ENCODE peak calls at places on chromosomes 5 and 9, in eight cellular contexts. S is GM23248; U is colonic mucosa; I is mesendoderm; H is CD4-positive, CD25-positive, alpha-beta regulatory T cell; Z is adrenal gland; Q is dorsolateral prefrontal cortex; D is psoas muscle. L is an unnamed sample.

GRCh38 chr5:1007221-1007680 is 1.4 kb upstream of the NKD2 start:
- DNase-seq in Z (peak), Q (peak), H (no peak), I (no peak), U (peak), S (no peak), D (no peak), L (no peak)

GRCh38 chr9:16303506-16303905 is 567.0 kb downstream of the BNC2 start:
- DNase-seq in Q (no peak), H (no peak), I (no peak), S (no peak), D (no peak), Z (no peak), U (no peak), L (no peak)

GRCh38 chr5:133366966-133367365 is 245.4 kb downstream of the FSTL4 start:
- DNase-seq in U (no peak), S (no peak), H (no peak), Q (no peak), Z (no peak), I (no peak), D (no peak), L (no peak)

GRCh38 chr5:123717139-123717538 is 205.2 kb downstream of the CSNK1G3 start:
- DNase-seq in S (peak), U (no peak), H (no peak), Z (no peak), D (no peak), Q (no peak), I (no peak), L (peak)

GRCh38 chr5:58191451-58191850 is 268.4 kb downstream of the PLK2 start:
- DNase-seq in U (no peak), Q (no peak), Z (no peak), I (no peak), S (no peak), H (no peak), D (no peak), L (no peak)

GRCh38 chr9:111966851-111967250 is 70.2 kb downstream of the UGCG start:
- DNase-seq in Z (peak), I (no peak), H (no peak), U (no peak), S (peak), Q (no peak), D (peak), L (peak)

GRCh38 chr9:23117621-23118020 is 671.0 kb downstream of the DMRTA1 start:
- DNase-seq in Q (no peak), S (peak), D (no peak), I (peak), U (no peak), H (no peak), Z (no peak), L (no peak)

GRCh38 chr5:169003721-169004481 is 297.0 kb downstream of the SLIT3 start:
- DNase-seq in Q (no peak), Z (peak), U (no peak), I (peak), S (peak), D (no peak), H (no peak), L (no peak)

GRCh38 chr9:105191508-105192118 is 52.8 kb upstream of the SLC44A1 start:
- DNase-seq in I (no peak), Q (no peak), Z (peak), U (no peak), D (no peak), S (peak), H (no peak), L (peak)

GRCh38 chr5:124659798-124660197 is 86.6 kb downstream of the ZNF608 start:
- DNase-seq in U (no peak), Q (no peak), I (no peak), Z (no peak), S (no peak), D (no peak), H (no peak), L (no peak)

GRCh38 chr9:79774356-79774755 is 202.6 kb downstream of the TLE4 start:
- DNase-seq in Q (no peak), Z (no peak), I (no peak), S (no peak), H (no peak), D (no peak), U (no peak), L (no peak)

GRCh38 chr5:160311491-160312138 is 749 bp downstream of the CCNJL start:
- DNase-seq in S (no peak), Q (no peak), H (no peak), D (peak), U (no peak), I (peak), Z (peak), L (no peak)

GRCh38 chr5:61217251-61217650 is 55.0 kb upstream of the SMIM15 start:
- DNase-seq in S (no peak), U (no peak), Z (no peak), H (no peak), I (no peak), D (no peak), Q (no peak), L (no peak)

GRCh38 chr5:150540615-150541396 is 32.9 kb downstream of the NDST1 start:
- DNase-seq in Q (no peak), D (no peak), I (no peak), U (no peak), S (peak), H (no peak), Z (peak), L (peak)

GRCh38 chr9:121326130-121326838 is 43.8 kb downstream of the STOM start:
- DNase-seq in Z (peak), H (no peak), S (peak), I (peak), Q (no peak), D (peak), U (peak), L (peak)

GRCh38 chr9:129183495-129184308 is 5.6 kb upstream of the IER5L start:
- DNase-seq in Q (no peak), U (peak), Z (no peak), I (no peak), H (no peak), D (no peak), S (peak), L (no peak)

GRCh38 chr9:95336281-95336680 is 18.8 kb upstream of the FANCC start:
- DNase-seq in D (no peak), Z (peak), Q (no peak), U (no peak), I (peak), H (no peak), S (peak), L (no peak)

GRCh38 chr5:122089614-122090013 is 11.6 kb upstream of the LOX start:
- DNase-seq in S (peak), D (no peak), Z (no peak), Q (no peak), U (no peak), H (no peak), I (no peak), L (peak)

GRCh38 chr5:131825404-131826013 is 28.7 kb upstream of the FNIP1 start:
- DNase-seq in Q (no peak), D (no peak), S (no peak), Z (no peak), H (no peak), U (no peak), I (peak), L (peak)

GRCh38 chr9:127059648-127060365 is 62.6 kb downstream of the ANGPTL2 start:
- DNase-seq in Z (no peak), I (no peak), H (no peak), U (no peak), S (no peak), D (no peak), Q (no peak), L (no peak)

GRCh38 chr9:124835026-124835501 is 18.2 kb upstream of the WDR38 start:
- DNase-seq in D (peak), H (no peak), I (no peak), Z (peak), S (peak), Q (no peak), U (peak), L (peak)

GRCh38 chr9:84264307-84264706 is 76.3 kb downstream of the SLC28A3 start:
- DNase-seq in Q (no peak), D (no peak), S (no peak), H (no peak), I (no peak), U (no peak), Z (no peak), L (no peak)

GRCh38 chr5:136329791-136330190 is 35.6 kb downstream of the TRPC7 start:
- DNase-seq in U (no peak), H (no peak), Z (no peak), Q (no peak), D (no peak), I (no peak), S (no peak), L (no peak)

DNA sequence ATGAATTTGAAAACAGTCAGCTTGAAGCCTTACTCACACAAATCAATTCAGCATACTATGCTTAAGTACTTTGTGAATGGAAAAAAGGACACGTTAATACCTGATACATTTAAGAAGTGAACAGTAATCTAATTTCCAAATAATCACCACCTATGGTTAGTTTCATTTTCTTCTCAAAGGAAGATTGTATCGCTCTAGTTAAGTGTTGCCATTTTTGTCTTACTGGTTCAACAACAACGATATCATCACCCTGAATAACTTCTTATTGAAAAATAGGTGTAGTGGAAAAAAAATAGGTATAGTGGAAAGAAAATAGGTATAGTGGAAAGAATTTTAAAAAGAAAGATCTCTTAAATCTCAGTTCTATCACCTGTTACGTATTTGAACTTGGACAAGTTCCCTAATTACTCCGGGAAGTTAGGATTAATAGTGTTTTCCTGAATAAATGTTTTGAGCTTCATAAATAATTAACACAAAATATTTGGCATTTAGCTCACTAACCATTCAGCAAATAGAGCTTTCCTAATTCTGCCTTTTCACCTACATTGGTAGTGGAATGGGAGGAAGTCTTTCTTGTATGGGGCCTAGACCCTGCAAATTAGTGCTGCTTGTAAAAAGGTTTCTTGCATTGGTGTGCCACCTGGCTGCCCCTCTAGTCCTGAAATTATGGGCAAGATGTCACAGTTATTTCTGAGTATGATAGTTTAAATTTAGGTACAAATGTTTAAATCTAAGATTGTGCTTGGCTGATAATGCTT is 502.6 kb upstream of the NMUR2 start:
- DNase-seq in H (no peak), D (no peak), U (no peak), S (no peak), Z (no peak), Q (no peak), I (no peak), L (no peak)
- H3K4me3 ChIP-seq in H (no peak), D (no peak), U (no peak), S (no peak), Z (no peak), Q (no peak), I (no peak), L (no peak)

GRCh38 chr9:122370303-122370702 is 521 bp upstream of the PTGS1 start:
- DNase-seq in U (no peak), Z (no peak), Q (no peak), D (no peak), I (no peak), S (no peak), H (no peak), L (no peak)
- H3K4me3 ChIP-seq in U (peak), Z (no peak), Q (peak), D (peak), I (no peak), S (peak), H (no peak), L (no peak)

GRCh38 chr5:111830333-111830732 is 73.3 kb upstream of the NREP start:
- DNase-seq in Z (no peak), I (no peak), S (peak), Q (no peak), H (no peak), U (no peak), D (no peak), L (peak)
- H3K4me3 ChIP-seq in Z (no peak), I (no peak), S (no peak), Q (no peak), H (no peak), U (no peak), D (no peak), L (no peak)

GRCh38 chr5:159098285-159099048 is 1.2 kb downstream of the EBF1 start:
- DNase-seq in D (no peak), Z (no peak), Q (no peak), I (no peak), U (no peak), S (peak), H (no peak), L (no peak)

GRCh38 chr5:159099049-159099760 is 511 bp downstream of the EBF1 start:
- DNase-seq in D (peak), U (peak), Z (peak), S (peak), H (no peak), I (peak), Q (no peak), L (peak)

GRCh38 chr5:159096555-159097460 is 2.9 kb downstream of the EBF1 start:
- DNase-seq in Q (no peak), H (no peak), S (no peak), I (peak), D (peak), Z (no peak), U (no peak), L (no peak)

GRCh38 chr5:159095882-159096554 is 3.7 kb downstream of the EBF1 start:
- DNase-seq in Q (no peak), I (peak), S (no peak), U (no peak), D (no peak), H (no peak), Z (no peak), L (no peak)

GRCh38 chr5:159097461-159098284 is 2.0 kb downstream of the EBF1 start:
- DNase-seq in D (peak), Q (no peak), H (no peak), Z (no peak), U (no peak), S (peak), I (peak), L (peak)
- H3K4me3 ChIP-seq in D (peak), Q (peak), H (no peak), Z (peak), U (peak), S (peak), I (no peak), L (peak)

GRCh38 chr5:172768573-172769323 is 2.2 kb downstream of the DUSP1 start:
- DNase-seq in Q (no peak), D (no peak), I (peak), H (peak), S (peak), U (no peak), Z (peak), L (peak)
- H3K4me3 ChIP-seq in Q (peak), D (peak), I (no peak), H (peak), S (peak), U (peak), Z (peak), L (peak)

DNA sequence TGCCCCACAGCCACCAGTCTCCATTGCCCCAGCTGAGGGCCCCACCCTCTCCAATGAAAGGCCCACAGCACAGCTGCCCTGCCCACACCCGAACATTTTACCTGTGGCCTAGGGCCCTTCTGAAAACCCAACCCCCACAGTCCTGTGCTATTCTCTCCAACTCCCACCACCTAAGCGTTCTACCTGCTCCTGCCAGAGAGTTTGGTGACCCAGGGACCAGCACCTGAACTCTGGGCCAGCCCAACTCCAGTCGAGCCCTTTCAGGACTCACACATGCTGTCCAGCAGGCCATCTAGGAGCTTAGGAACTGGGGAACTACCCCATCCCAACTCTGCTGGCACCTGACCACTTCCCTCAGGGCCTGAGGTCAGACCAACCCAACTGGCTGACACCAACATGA is 562.3 kb downstream of the DNAH5 start:
- DNase-seq in U (no peak), I (no peak), S (no peak), Z (no peak), Q (no peak), H (no peak), D (no peak), L (no peak)
- H3K4me3 ChIP-seq in U (no peak), I (no peak), S (no peak), Z (no peak), Q (no peak), H (no peak), D (no peak), L (no peak)

GRCh38 chr9:136584401-136585328 is 38.8 kb upstream of the NOTCH1 start:
- DNase-seq in S (peak), I (no peak), H (no peak), Q (no peak), U (no peak), Z (no peak), D (peak), L (no peak)
- H3K4me3 ChIP-seq in S (no peak), I (no peak), H (no peak), Q (no peak), U (no peak), Z (no peak), D (no peak), L (no peak)

GRCh38 chr9:27154923-27155322 is 45.9 kb downstream of the TEK start:
- DNase-seq in Q (no peak), D (no peak), H (no peak), Z (no peak), S (peak), I (peak), U (no peak), L (peak)
- H3K4me3 ChIP-seq in Q (no peak), D (no peak), H (no peak), Z (no peak), S (peak), I (no peak), U (no peak), L (no peak)

L was measured in fibroblast of villous mesenchyme.